ENCODE peak calls at places on chromosome 6, in four cellular contexts. B is naive B cell; Y is omental fat pad; Z is effector memory CD8-positive, alpha-beta T cell. H is an unnamed sample.

GRCh38 chr6:25138697-25139051 is 140.5 kb upstream of the CARMIL1 start:
- ATAC-seq in Y (no peak), B (no peak), Z (peak), H (no peak)

GRCh38 chr6:4446982-4447381 is 311.6 kb upstream of the ECI2 start:
- ATAC-seq in B (peak), Z (no peak), Y (no peak), H (peak)

GRCh38 chr6:157284738-157285421 is 38.4 kb downstream of the TMEM242 start:
- ATAC-seq in B (no peak), Z (no peak), Y (no peak), H (no peak)

GRCh38 chr6:2259002-2259494 is 13.6 kb upstream of the GMDS start:
- ATAC-seq in Y (no peak), Z (no peak), B (no peak), H (no peak)

GRCh38 chr6:165821754-165822153 is 158.7 kb upstream of the PDE10A start:
- ATAC-seq in Y (no peak), B (no peak), Z (no peak), H (no peak)

GRCh38 chr6:115363379-115363778 is 697.3 kb downstream of the FRK start:
- ATAC-seq in Z (no peak), B (no peak), Y (no peak), H (no peak)

GRCh38 chr6:100115702-100116101 is 121.7 kb upstream of the MCHR2 start:
- ATAC-seq in Y (no peak), B (no peak), Z (no peak), H (no peak)

GRCh38 chr6:41884957-41885356 is 10.2 kb downstream of the USP49 start:
- ATAC-seq in Y (no peak), Z (no peak), B (no peak), H (no peak)

GRCh38 chr6:72975346-72975745 is 249.9 kb downstream of the KHDC1L start:
- ATAC-seq in B (no peak), Z (no peak), Y (no peak), H (no peak)

GRCh38 chr6:11263185-11263817 is 30.8 kb upstream of the NEDD9 start:
- ATAC-seq in Z (peak), B (no peak), Y (peak), H (no peak)

GRCh38 chr6:15905488-15906392 is 223.1 kb upstream of the MYLIP start:
- ATAC-seq in Z (no peak), B (no peak), Y (peak), H (peak)

GRCh38 chr6:116094041-116094440 is 6.6 kb upstream of the NT5DC1 start:
- ATAC-seq in B (no peak), Y (no peak), Z (no peak), H (no peak)

GRCh38 chr6:6405997-6406699 is 85.7 kb upstream of the F13A1 start:
- ATAC-seq in Z (no peak), B (no peak), Y (no peak), H (no peak)

GRCh38 chr6:13278184-13278583 is 50.2 kb downstream of the TBC1D7 start:
- ATAC-seq in Z (no peak), B (peak), Y (no peak), H (peak)

GRCh38 chr6:124339610-124340339 is 536.1 kb downstream of the NKAIN2 start:
- ATAC-seq in Z (no peak), Y (no peak), B (no peak), H (no peak)

GRCh38 chr6:429515-430121 is 38.1 kb downstream of the IRF4 start:
- ATAC-seq in Z (no peak), Y (no peak), B (no peak), H (no peak)

GRCh38 chr6:161151660-161152526 is 122.0 kb downstream of the AGPAT4 start:
- ATAC-seq in Y (no peak), Z (no peak), B (no peak), H (no peak)

GRCh38 chr6:49462599-49462926 is 490 bp downstream of the MMUT start:
- ATAC-seq in Z (no peak), B (no peak), Y (peak), H (no peak)

GRCh38 chr6:154917941-154918340 is 77.2 kb upstream of the TIAM2 start:
- ATAC-seq in Y (no peak), B (no peak), Z (no peak), H (no peak)

GRCh38 chr6:39018103-39018502 is 30.5 kb upstream of the GLP1R start:
- ATAC-seq in B (no peak), Z (no peak), Y (no peak), H (no peak)

GRCh38 chr6:32472781-32473377 is 33.2 kb downstream of the HLA-DRA start:
- ATAC-seq in Y (no peak), B (peak), Z (peak), H (no peak)

GRCh38 chr6:116381000-116381399 is 10.3 kb downstream of the DSE start:
- ATAC-seq in Y (peak), Z (no peak), B (no peak), H (no peak)

GRCh38 chr6:118896339-118897136 is 2.6 kb downstream of the ASF1A start:
- ATAC-seq in Y (no peak), Z (no peak), B (no peak), H (no peak)

GRCh38 chr6:166712554-166713228 is 85.6 kb upstream of the RPS6KA2 start:
- ATAC-seq in Y (no peak), B (no peak), Z (no peak), H (no peak)

GRCh38 chr6:150269857-150270223 is 99.0 kb upstream of the IYD start:
- ATAC-seq in Y (peak), B (no peak), Z (no peak), H (no peak)

GRCh38 chr6:110201141-110201848 is 21.1 kb downstream of the CDC40 start:
- ATAC-seq in Z (no peak), Y (no peak), B (no peak), H (no peak)

GRCh38 chr6:100153656-100154055 is 159.6 kb upstream of the MCHR2 start:
- ATAC-seq in Z (no peak), Y (no peak), B (no peak), H (no peak)

GRCh38 chr6:79468587-79468986 is 68.6 kb downstream of the LCA5 start:
- ATAC-seq in Y (no peak), B (no peak), Z (no peak), H (no peak)

GRCh38 chr6:143270026-143270425 is 180.5 kb downstream of the ADAT2 start:
- ATAC-seq in Z (no peak), Y (no peak), B (no peak), H (no peak)

H was measured in stimulated activated memory B cell treated with anti-CD40 and anti-IgM and Interleukin-4, amounts not matched to agents 10 μg/mL and 1 μg/mL and 100 μg/mL, for 72 hours.